ENCODE peak calls at places on chromosome 4, in four cellular contexts. One of them, this sample, is unnamed.

GRCh38 chr4:2946812-2947600 is 16.2 kb downstream of the NOP14 start:
- DNase-seq in NCI-H460: no peak
- DNase-seq in bronchial epithelial cell: no peak
- DNase-seq in left lung: peak; percentile 53
- DNase-seq in this sample: no peak

GRCh38 chr4:76974150-76974549 is 24.6 kb downstream of the SEPTIN11 start:
- DNase-seq in NCI-H460: no peak
- DNase-seq in bronchial epithelial cell: no peak
- DNase-seq in left lung: no peak
- DNase-seq in this sample: no peak

GRCh38 chr4:122584517-122584916 is 36.3 kb downstream of the IL21 start:
- DNase-seq in NCI-H460: no peak
- DNase-seq in left lung: no peak
- DNase-seq in bronchial epithelial cell: peak; percentile 71
- DNase-seq in this sample: no peak

GRCh38 chr4:184538023-184538599 is 63.8 kb upstream of the IRF2 start:
- DNase-seq in left lung: peak; percentile 83
- DNase-seq in NCI-H460: peak; percentile 89
- DNase-seq in bronchial epithelial cell: peak; percentile 82
- DNase-seq in this sample: peak; percentile 89

GRCh38 chr4:38162240-38162784 is 202.1 kb downstream of the PTTG2 start:
- DNase-seq in left lung: no peak
- DNase-seq in NCI-H460: no peak
- DNase-seq in bronchial epithelial cell: peak; percentile 59
- DNase-seq in this sample: no peak

GRCh38 chr4:82638479-82638878 is 76.7 kb upstream of the TMEM150C start:
- DNase-seq in NCI-H460: no peak
- DNase-seq in left lung: no peak
- DNase-seq in bronchial epithelial cell: no peak
- DNase-seq in this sample: no peak

GRCh38 chr4:158496030-158496741 is 25.5 kb upstream of the RXFP1 start:
- DNase-seq in bronchial epithelial cell: peak; percentile 40
- DNase-seq in NCI-H460: peak; percentile 16
- DNase-seq in left lung: no peak
- DNase-seq in this sample: no peak

GRCh38 chr4:55364691-55365346 is 18.8 kb downstream of the SRD5A3 start:
- DNase-seq in NCI-H460: no peak
- DNase-seq in bronchial epithelial cell: no peak
- DNase-seq in left lung: no peak
- DNase-seq in this sample: no peak

GRCh38 chr4:152348670-152349069 is 187.2 kb downstream of the FBXW7 start:
- DNase-seq in bronchial epithelial cell: no peak
- DNase-seq in NCI-H460: no peak
- DNase-seq in left lung: no peak
- DNase-seq in this sample: no peak

GRCh38 chr4:81523672-81524436 is 52.1 kb upstream of the RASGEF1B start:
- DNase-seq in left lung: no peak
- DNase-seq in bronchial epithelial cell: no peak
- DNase-seq in NCI-H460: no peak
- DNase-seq in this sample: no peak

GRCh38 chr4:139453041-139453370 is 915 bp upstream of the RAB33B start:
- DNase-seq in left lung: no peak
- DNase-seq in bronchial epithelial cell: peak; percentile 77
- DNase-seq in NCI-H460: peak; percentile 40
- DNase-seq in this sample: no peak

GRCh38 chr4:64305565-64306254 is 103.5 kb downstream of the TECRL start:
- DNase-seq in bronchial epithelial cell: no peak
- DNase-seq in NCI-H460: no peak
- DNase-seq in left lung: no peak
- DNase-seq in this sample: no peak

GRCh38 chr4:53374777-53375258 is 2.6 kb upstream of the FIP1L1 start:
- DNase-seq in bronchial epithelial cell: no peak
- DNase-seq in NCI-H460: no peak
- DNase-seq in left lung: no peak
- DNase-seq in this sample: no peak

GRCh38 chr4:108794136-108794535 is 31.3 kb upstream of the ETNPPL start:
- DNase-seq in left lung: no peak
- DNase-seq in bronchial epithelial cell: peak; percentile 42
- DNase-seq in NCI-H460: no peak
- DNase-seq in this sample: no peak

GRCh38 chr4:153115322-153116100 is 88.7 kb upstream of the TRIM2 start:
- DNase-seq in NCI-H460: no peak
- DNase-seq in bronchial epithelial cell: peak; percentile 88
- DNase-seq in left lung: no peak
- DNase-seq in this sample: no peak